ENCODE peak calls at places on chromosomes 11 and 22, in nine cellular contexts. I, F, E, Y, H, Z, G, K and M are unnamed samples.

GRCh38 chr22:42673898-42674390 is 24.8 kb upstream of the CYB5R3 start:
- DNase-seq in H (no peak), Z (peak; percentile 23), Y (no peak), I (peak; percentile 33), K (no peak), F (no peak), G (peak; percentile 22), E (no peak), M (no peak)

GRCh38 chr11:38900156-38900679 is 2302.2 kb upstream of the RAG2 start:
- DNase-seq in E (no peak), F (no peak), Z (no peak), K (no peak), G (no peak), H (no peak), I (no peak), Y (no peak), M (no peak)

GRCh38 chr11:119373917-119374631 is 7.4 kb downstream of the USP2 start:
- DNase-seq in K (peak; percentile 64), H (no peak), Z (peak; percentile 91), Y (no peak), E (peak; percentile 39), F (peak; percentile 47), I (peak; percentile 60), G (peak; percentile 83), M (peak; percentile 78)

GRCh38 chr11:3146612-3147256 is 18.4 kb downstream of the OSBPL5 start:
- DNase-seq in G (no peak), Y (no peak), H (no peak), I (peak; percentile 86), K (no peak), E (no peak), F (no peak), Z (no peak), M (no peak)

GRCh38 chr11:96207459-96208449 is 135.2 kb downstream of the MAML2 start:
- DNase-seq in Z (peak; percentile 67), Y (no peak), I (no peak), E (no peak), K (no peak), G (no peak), H (no peak), F (peak; percentile 20), M (no peak)

GRCh38 chr11:66848671-66849500 is 5.6 kb downstream of the RCE1 start:
- DNase-seq in F (no peak), E (no peak), K (peak; percentile 21), Y (peak; percentile 63), H (no peak), Z (no peak), I (no peak), G (peak; percentile 58), M (no peak)

GRCh38 chr11:74504100-74504691 is 10.7 kb upstream of the LIPT2 start:
- DNase-seq in G (no peak), E (no peak), Y (no peak), H (no peak), Z (no peak), F (no peak), I (no peak), K (no peak), M (no peak)

GRCh38 chr11:34791725-34792124 is 124.5 kb downstream of the APIP start:
- DNase-seq in E (no peak), F (no peak), Z (no peak), G (no peak), H (no peak), Y (no peak), K (no peak), I (no peak), M (no peak)

GRCh38 chr11:72247584-72247983 is 3.6 kb upstream of the PHOX2A start:
- DNase-seq in E (no peak), G (no peak), Z (peak; percentile 13), Y (no peak), K (no peak), H (no peak), I (no peak), F (no peak), M (no peak)

GRCh38 chr11:65445604-65446445 is 23.2 kb downstream of the NEAT1 start:
- DNase-seq in F (no peak), Y (peak; percentile 76), I (peak; percentile 58), Z (no peak), G (peak; percentile 67), K (no peak), E (no peak), H (no peak), M (no peak)

GRCh38 chr11:124895471-124895971 is 2.1 kb downstream of the ROBO4 start:
- DNase-seq in F (no peak), Y (peak; percentile 58), G (peak; percentile 51), H (no peak), E (no peak), I (no peak), K (no peak), Z (no peak), M (no peak)

GRCh38 chr11:11313426-11313825 is 39.6 kb downstream of the CSNK2A3 start:
- DNase-seq in K (no peak), Z (no peak), Y (no peak), H (no peak), I (peak; percentile 36), F (no peak), E (no peak), G (no peak), M (no peak)

GRCh38 chr11:72738199-72739141 is 13.7 kb downstream of the ARAP1 start:
- DNase-seq in H (no peak), Y (peak; percentile 75), I (no peak), F (no peak), K (no peak), G (peak; percentile 75), Z (peak; percentile 77), E (no peak), M (no peak)

GRCh38 chr22:18060646-18061620 is 16.9 kb upstream of the PEX26 start:
- DNase-seq in E (no peak), H (no peak), K (no peak), Z (peak; percentile 78), F (no peak), I (peak; percentile 78), G (no peak), Y (no peak), M (no peak)

GRCh38 chr11:3056296-3057068 is 741 bp downstream of the CARS1 start:
- DNase-seq in G (no peak), Y (peak; percentile 66), I (no peak), E (peak; percentile 10), F (peak; percentile 8), Z (no peak), H (no peak), K (no peak), M (no peak)

GRCh38 chr11:81840375-81840774 is 893.3 kb downstream of the FAM181B start:
- DNase-seq in H (no peak), K (no peak), F (no peak), I (no peak), Z (no peak), Y (no peak), G (no peak), E (no peak), M (no peak)

GRCh38 chr11:76512851-76513653 is 68.2 kb downstream of the EMSY start:
- DNase-seq in H (peak; percentile 16), G (no peak), Y (no peak), E (no peak), Z (peak; percentile 49), F (no peak), K (no peak), I (peak; percentile 37), M (no peak)

GRCh38 chr22:50483977-50484853 is 2.4 kb upstream of the MIOX start:
- DNase-seq in G (no peak), H (no peak), Z (no peak), E (no peak), F (no peak), K (no peak), Y (no peak), I (no peak), M (no peak)

DNA sequence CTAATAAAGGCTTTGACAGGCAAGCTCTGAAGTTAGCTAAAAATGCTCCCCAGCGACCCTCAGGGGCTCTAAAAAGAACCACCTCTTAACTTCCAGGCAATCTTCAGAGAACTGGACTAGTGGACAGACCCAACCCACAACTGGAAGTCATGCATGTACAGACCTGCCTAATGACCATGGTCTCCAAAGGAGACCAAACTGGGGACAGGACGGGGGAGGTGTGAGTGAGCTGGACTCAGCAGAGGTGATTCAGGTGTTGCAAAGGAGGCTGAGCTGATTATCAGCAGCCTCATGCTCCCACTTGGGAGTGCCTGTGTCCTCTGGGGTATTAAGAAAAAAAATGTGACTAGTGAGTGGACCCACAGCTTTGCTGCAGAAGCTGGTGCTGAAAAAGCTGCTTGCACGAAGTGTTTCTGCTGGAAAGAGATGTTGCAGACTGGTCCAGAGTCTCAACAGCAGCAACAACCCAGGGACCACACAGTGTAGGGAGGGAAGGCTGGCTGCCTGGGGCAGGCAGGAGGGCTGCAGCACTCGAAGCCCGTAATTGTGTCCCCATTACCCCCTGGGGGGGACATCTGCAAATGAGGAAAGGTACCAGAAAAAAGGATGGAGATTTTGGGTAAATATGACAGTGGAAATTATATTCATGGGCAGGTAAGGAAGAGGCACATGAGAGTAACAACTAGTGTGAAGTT is 35.3 kb downstream of the PITPNB start:
- DNase-seq in G (no peak), F (no peak), Z (no peak), E (no peak), I (no peak), H (no peak), K (no peak), Y (no peak), M (no peak)
- H3K4me1 ChIP-seq in G (peaks cover 14% of the 10 kb centered on the region), F (no peaks in the 10 kb centered on the region), Z (peaks cover 2% of the 10 kb centered on the region), E (no peaks in the 10 kb centered on the region), I (peaks cover 35% of the 10 kb centered on the region), H (no peaks in the 10 kb centered on the region), K (peaks cover 4% of the 10 kb centered on the region), Y (peaks cover 86% of the 10 kb centered on the region), M (peaks cover 77% of the 10 kb centered on the region)

GRCh38 chr11:126357055-126357962 is 1.8 kb downstream of the ST3GAL4 start:
- DNase-seq in K (peak; percentile 62), F (no peak), G (peak; percentile 70), Y (peak; percentile 64), H (no peak), Z (no peak), E (no peak), I (no peak), M (no peak)
- H3K4me3 ChIP-seq in K (peak overlapping the region; percentile 70), F (no peak overlapping the region), G (peak overlapping the region; percentile 92), Y (peak overlapping the region; percentile 82), H (no peak overlapping the region), Z (no peak overlapping the region), E (no peak overlapping the region), I (peak overlapping the region; percentile 80), M (peak overlapping the region; percentile 76)

DNA sequence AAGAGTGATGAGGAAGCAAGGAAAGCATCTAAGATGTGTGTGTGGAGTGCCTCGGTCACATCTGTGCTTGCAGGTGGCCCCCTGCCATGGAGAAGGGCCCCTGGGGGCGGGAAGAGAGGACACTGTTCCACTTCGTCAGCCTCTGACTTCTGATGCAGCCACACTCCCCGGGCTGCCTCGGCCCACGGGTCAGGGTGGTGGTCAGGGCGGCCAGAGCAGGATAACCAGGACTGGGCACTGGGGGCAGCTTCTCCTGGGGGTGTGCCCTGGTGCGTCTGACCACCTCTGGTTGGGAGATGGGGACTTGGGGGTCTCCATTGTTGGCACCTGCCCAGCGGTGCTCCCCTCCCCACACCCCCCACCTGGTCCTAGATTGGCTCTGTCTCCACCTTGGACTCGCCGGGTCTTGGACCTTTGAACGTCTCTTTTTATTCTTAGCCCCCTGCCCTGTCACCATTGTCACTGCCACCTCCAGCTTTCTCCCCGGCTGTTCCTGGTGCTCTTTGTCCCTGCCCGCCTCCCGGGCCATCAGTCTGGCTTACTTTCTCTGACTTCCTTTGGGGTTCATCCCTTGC is 114.4 kb downstream of the KIAA1671 start:
- DNase-seq in K (no peak), E (no peak), G (no peak), I (no peak), H (no peak), F (no peak), Z (no peak), Y (no peak), M (no peak)
- H3K27ac ChIP-seq in K (no peak overlapping the region), E (peak overlapping the region; percentile 49), G (no peak overlapping the region), I (no peak overlapping the region), H (no peak overlapping the region), F (peak overlapping the region; percentile 69), Z (no peak overlapping the region), Y (no peak overlapping the region), M (no peak overlapping the region)

GRCh38 chr22:28819253-28820096 is 19.1 kb upstream of the XBP1 start:
- DNase-seq in I (no peak), Y (peak; percentile 42), G (no peak), H (no peak), F (no peak), Z (no peak), K (no peak), E (no peak), M (no peak)
- H3K4me1 ChIP-seq in I (no peaks in the 10 kb centered on the region), Y (no peaks in the 10 kb centered on the region), G (peaks cover 6% of the 10 kb centered on the region), H (peaks cover 3% of the 10 kb centered on the region), F (peaks cover 62% of the 10 kb centered on the region), Z (no peaks in the 10 kb centered on the region), K (peaks cover 7% of the 10 kb centered on the region), E (peaks cover 72% of the 10 kb centered on the region), M (peaks cover 14% of the 10 kb centered on the region)